ENCODE peak calls at places on chromosomes 6 and 20, in five cellular contexts. One of them, this sample, is unnamed.

GRCh38 chr6:139336994-139337393 is 37.5 kb downstream of the CITED2 start:
- DNase-seq in NCI-H146: no peak
- DNase-seq in neural crest cell: no peak
- DNase-seq in PC-3: no peak
- DNase-seq in fibroblast of lung: no peak
- DNase-seq in this sample: no peak

GRCh38 chr6:20707166-20707485 is 172.9 kb downstream of the CDKAL1 start:
- DNase-seq in fibroblast of lung: peak; percentile 36
- DNase-seq in NCI-H146: peak; percentile 95
- DNase-seq in neural crest cell: no peak
- DNase-seq in PC-3: no peak
- DNase-seq in this sample: no peak

GRCh38 chr20:50728981-50729874 is 2.2 kb upstream of the PARD6B start:
- DNase-seq in neural crest cell: no peak
- DNase-seq in NCI-H146: peak; percentile 7
- DNase-seq in fibroblast of lung: no peak
- DNase-seq in PC-3: peak; percentile 60
- DNase-seq in this sample: no peak

GRCh38 chr6:26121141-26122004 is 34.1 kb downstream of the HFE start:
- DNase-seq in PC-3: peak; percentile 74
- DNase-seq in NCI-H146: no peak
- DNase-seq in neural crest cell: no peak
- DNase-seq in fibroblast of lung: peak; percentile 55
- DNase-seq in this sample: peak; percentile 42

GRCh38 chr6:75526502-75527127 is 33.0 kb upstream of the FILIP1 start:
- DNase-seq in PC-3: peak; percentile 82
- DNase-seq in fibroblast of lung: peak; percentile 55
- DNase-seq in NCI-H146: peak; percentile 52
- DNase-seq in neural crest cell: peak; percentile 66
- DNase-seq in this sample: peak; percentile 72

GRCh38 chr6:118826096-118826495 is 67.9 kb upstream of the ASF1A start:
- DNase-seq in neural crest cell: no peak
- DNase-seq in NCI-H146: no peak
- DNase-seq in PC-3: no peak
- DNase-seq in fibroblast of lung: no peak
- DNase-seq in this sample: no peak

GRCh38 chr20:11891827-11892521 is 25.7 kb upstream of the BTBD3 start:
- DNase-seq in fibroblast of lung: peak; percentile 67
- DNase-seq in PC-3: peak; percentile 87
- DNase-seq in NCI-H146: peak; percentile 90
- DNase-seq in neural crest cell: peak; percentile 62
- DNase-seq in this sample: peak; percentile 74

GRCh38 chr6:33065312-33065711 is 8.1 kb downstream of the HLA-DPA1 start:
- DNase-seq in PC-3: no peak
- DNase-seq in NCI-H146: no peak
- DNase-seq in fibroblast of lung: no peak
- DNase-seq in neural crest cell: no peak
- DNase-seq in this sample: no peak

GRCh38 chr6:117441824-117442264 is 16.1 kb upstream of the ROS1 start:
- DNase-seq in PC-3: peak; percentile 84
- DNase-seq in fibroblast of lung: peak; percentile 81
- DNase-seq in neural crest cell: no peak
- DNase-seq in NCI-H146: no peak
- DNase-seq in this sample: peak; percentile 56

GRCh38 chr6:83413068-83413467 is 17.8 kb downstream of the ME1 start:
- DNase-seq in neural crest cell: no peak
- DNase-seq in NCI-H146: no peak
- DNase-seq in PC-3: no peak
- DNase-seq in fibroblast of lung: no peak
- DNase-seq in this sample: no peak

GRCh38 chr6:166927942-166928643 is 28.3 kb downstream of the RNASET2 start:
- DNase-seq in fibroblast of lung: no peak
- DNase-seq in neural crest cell: no peak
- DNase-seq in NCI-H146: no peak
- DNase-seq in PC-3: no peak
- DNase-seq in this sample: no peak

GRCh38 chr6:14066782-14067406 is 50.7 kb upstream of the CD83 start:
- DNase-seq in neural crest cell: no peak
- DNase-seq in fibroblast of lung: peak; percentile 77
- DNase-seq in PC-3: peak; percentile 89
- DNase-seq in NCI-H146: peak; percentile 81
- DNase-seq in this sample: peak; percentile 79

GRCh38 chr6:37303891-37304503 is 46.1 kb upstream of the TMEM217 start:
- DNase-seq in fibroblast of lung: peak; percentile 34
- DNase-seq in neural crest cell: peak; percentile 20
- DNase-seq in NCI-H146: no peak
- DNase-seq in PC-3: peak; percentile 64
- DNase-seq in this sample: no peak

GRCh38 chr6:15255481-15256414 is 9.9 kb downstream of the JARID2 start:
- DNase-seq in neural crest cell: no peak
- DNase-seq in fibroblast of lung: no peak
- DNase-seq in PC-3: no peak
- DNase-seq in NCI-H146: no peak
- DNase-seq in this sample: no peak

GRCh38 chr20:43722153-43722505 is 4.7 kb downstream of the GTSF1L start:
- DNase-seq in fibroblast of lung: no peak
- DNase-seq in PC-3: no peak
- DNase-seq in NCI-H146: no peak
- DNase-seq in neural crest cell: no peak
- DNase-seq in this sample: no peak

GRCh38 chr6:47464052-47464451 is 13.5 kb upstream of the CD2AP start:
- DNase-seq in neural crest cell: no peak
- DNase-seq in fibroblast of lung: no peak
- DNase-seq in PC-3: peak; percentile 92
- DNase-seq in NCI-H146: peak; percentile 8
- DNase-seq in this sample: no peak

GRCh38 chr6:35058041-35058675 is 83.0 kb downstream of the TCP11 start:
- DNase-seq in NCI-H146: no peak
- DNase-seq in PC-3: no peak
- DNase-seq in neural crest cell: no peak
- DNase-seq in fibroblast of lung: peak; percentile 63
- DNase-seq in this sample: no peak

GRCh38 chr6:119333707-119334295 is 15.8 kb downstream of the MAN1A1 start:
- DNase-seq in fibroblast of lung: no peak
- DNase-seq in NCI-H146: peak; percentile 16
- DNase-seq in neural crest cell: no peak
- DNase-seq in PC-3: peak; percentile 54
- DNase-seq in this sample: peak; percentile 6

GRCh38 chr20:45611054-45611453 is 18.5 kb upstream of the WFDC10A start:
- DNase-seq in PC-3: peak; percentile 85
- DNase-seq in fibroblast of lung: peak; percentile 88
- DNase-seq in NCI-H146: no peak
- DNase-seq in neural crest cell: no peak
- DNase-seq in this sample: peak; percentile 73

GRCh38 chr6:106694343-106694742 is 65.0 kb downstream of the QRSL1 start:
- DNase-seq in PC-3: no peak
- DNase-seq in neural crest cell: no peak
- DNase-seq in NCI-H146: no peak
- DNase-seq in fibroblast of lung: no peak
- DNase-seq in this sample: no peak

GRCh38 chr20:25083773-25084615 is 2.1 kb upstream of the VSX1 start:
- DNase-seq in NCI-H146: no peak
- DNase-seq in fibroblast of lung: no peak
- DNase-seq in neural crest cell: peak; percentile 48
- DNase-seq in PC-3: no peak
- DNase-seq in this sample: no peak

GRCh38 chr6:16042751-16043150 is 86.1 kb upstream of the MYLIP start:
- DNase-seq in PC-3: no peak
- DNase-seq in neural crest cell: no peak
- DNase-seq in fibroblast of lung: no peak
- DNase-seq in NCI-H146: no peak
- DNase-seq in this sample: no peak

GRCh38 chr6:71412559-71412958 is 123.9 kb downstream of the OGFRL1 start:
- DNase-seq in NCI-H146: no peak
- DNase-seq in PC-3: peak; percentile 35
- DNase-seq in fibroblast of lung: no peak
- DNase-seq in neural crest cell: no peak
- DNase-seq in this sample: no peak

GRCh38 chr20:45011108-45011526 is 44.8 kb downstream of the STK4 start:
- DNase-seq in neural crest cell: peak; percentile 50
- DNase-seq in PC-3: peak; percentile 84
- DNase-seq in fibroblast of lung: peak; percentile 84
- DNase-seq in NCI-H146: peak; percentile 61
- DNase-seq in this sample: peak; percentile 57

GRCh38 chr20:53220482-53221307 is 248.5 kb downstream of the TSHZ2 start:
- DNase-seq in neural crest cell: no peak
- DNase-seq in NCI-H146: no peak
- DNase-seq in fibroblast of lung: peak; percentile 29
- DNase-seq in PC-3: no peak
- DNase-seq in this sample: no peak

GRCh38 chr6:13461805-13462204 is 25.6 kb downstream of the GFOD1 start:
- DNase-seq in neural crest cell: no peak
- DNase-seq in PC-3: no peak
- DNase-seq in NCI-H146: no peak
- DNase-seq in fibroblast of lung: no peak
- DNase-seq in this sample: peak; percentile 20

GRCh38 chr6:12275084-12275483 is 15.1 kb upstream of the EDN1 start:
- DNase-seq in neural crest cell: no peak
- DNase-seq in PC-3: peak; percentile 76
- DNase-seq in NCI-H146: no peak
- DNase-seq in fibroblast of lung: peak; percentile 63
- DNase-seq in this sample: no peak

GRCh38 chr6:75493400-75494064 is at the start of gene FILIP1:
- DNase-seq in NCI-H146: no peak
- DNase-seq in PC-3: no peak
- DNase-seq in fibroblast of lung: no peak
- DNase-seq in neural crest cell: no peak
- DNase-seq in this sample: no peak

GRCh38 chr20:46188866-46189265 is 70.8 kb downstream of the CD40 start:
- DNase-seq in PC-3: no peak
- DNase-seq in NCI-H146: peak; percentile 74
- DNase-seq in fibroblast of lung: no peak
- DNase-seq in neural crest cell: no peak
- DNase-seq in this sample: no peak

GRCh38 chr6:15313367-15313766 is 67.5 kb downstream of the JARID2 start:
- DNase-seq in PC-3: no peak
- DNase-seq in fibroblast of lung: no peak
- DNase-seq in NCI-H146: no peak
- DNase-seq in neural crest cell: no peak
- DNase-seq in this sample: no peak

GRCh38 chr20:3203315-3204123 is 963 bp downstream of the DDRGK1 start:
- DNase-seq in PC-3: peak; percentile 39
- DNase-seq in NCI-H146: peak; percentile 92
- DNase-seq in neural crest cell: no peak
- DNase-seq in fibroblast of lung: peak; percentile 39
- DNase-seq in this sample: no peak

GRCh38 chr20:56449459-56449858 is 19.0 kb upstream of the RTF2 start:
- DNase-seq in neural crest cell: no peak
- DNase-seq in PC-3: no peak
- DNase-seq in NCI-H146: no peak
- DNase-seq in fibroblast of lung: no peak
- DNase-seq in this sample: no peak

GRCh38 chr6:27188206-27188884 is 59.2 kb upstream of the PRSS16 start:
- DNase-seq in fibroblast of lung: peak; percentile 85
- DNase-seq in neural crest cell: peak; percentile 51
- DNase-seq in PC-3: peak; percentile 79
- DNase-seq in NCI-H146: peak; percentile 48
- DNase-seq in this sample: peak; percentile 78

This sample was measured in H4.